ENCODE peak calls at places on chromosomes 16 and 17, in six cellular contexts. One of them, this sample, is unnamed. For H3K4me1, the result is how much of the 10 kb centered on the place peaks cover.

GRCh38 chr17:56982312-56982711 is 4.4 kb downstream of the SCPEP1 start:
- DNase-seq in A549: no peak
- DNase-seq in uterus: no peak
- DNase-seq in lung: no peak
- DNase-seq in heart right ventricle: no peak
- DNase-seq in NT2/D1: no peak
- DNase-seq in this sample: no peak

GRCh38 chr16:15782573-15783365 is 74.1 kb downstream of the MYH11 start:
- DNase-seq in A549: no peak
- DNase-seq in heart right ventricle: no peak
- DNase-seq in lung: no peak
- DNase-seq in NT2/D1: no peak
- DNase-seq in uterus: no peak
- DNase-seq in this sample: no peak

GRCh38 chr16:22787456-22788189 is 26.3 kb upstream of the HS3ST2 start:
- DNase-seq in NT2/D1: no peak
- DNase-seq in heart right ventricle: no peak
- DNase-seq in lung: no peak
- DNase-seq in uterus: no peak
- DNase-seq in A549: no peak
- DNase-seq in this sample: no peak

GRCh38 chr17:49022391-49022941 is 25.3 kb downstream of the IGF2BP1 start:
- DNase-seq in NT2/D1: peak
- DNase-seq in lung: no peak
- DNase-seq in uterus: no peak
- DNase-seq in A549: peak
- DNase-seq in heart right ventricle: no peak
- DNase-seq in this sample: peak

GRCh38 chr16:50036426-50036825 is 11.4 kb downstream of the CNEP1R1 start:
- DNase-seq in A549: no peak
- DNase-seq in NT2/D1: no peak
- DNase-seq in lung: no peak
- DNase-seq in heart right ventricle: no peak
- DNase-seq in uterus: no peak
- DNase-seq in this sample: no peak

GRCh38 chr16:3022208-3022696 is 1.5 kb downstream of the HCFC1R1 start:
- DNase-seq in heart right ventricle: peak
- DNase-seq in A549: peak
- DNase-seq in uterus: peak
- DNase-seq in lung: peak
- DNase-seq in NT2/D1: no peak
- DNase-seq in this sample: no peak

GRCh38 chr16:17382949-17383348 is 87.8 kb downstream of the XYLT1 start:
- DNase-seq in uterus: no peak
- DNase-seq in A549: no peak
- DNase-seq in heart right ventricle: no peak
- DNase-seq in NT2/D1: no peak
- DNase-seq in lung: no peak
- DNase-seq in this sample: no peak

GRCh38 chr16:3661922-3662321 is 7.4 kb downstream of the DNASE1 start:
- DNase-seq in A549: no peak
- DNase-seq in lung: no peak
- DNase-seq in uterus: no peak
- DNase-seq in heart right ventricle: no peak
- DNase-seq in NT2/D1: no peak
- DNase-seq in this sample: no peak

GRCh38 chr16:49754495-49755290 is 101.2 kb downstream of the ZNF423 start:
- DNase-seq in heart right ventricle: peak
- DNase-seq in A549: no peak
- DNase-seq in lung: no peak
- DNase-seq in NT2/D1: peak
- DNase-seq in uterus: no peak
- DNase-seq in this sample: no peak

GRCh38 chr17:74010903-74011302 is 192.6 kb upstream of the RPL38 start:
- DNase-seq in uterus: no peak
- DNase-seq in heart right ventricle: no peak
- DNase-seq in A549: no peak
- DNase-seq in NT2/D1: no peak
- DNase-seq in lung: no peak
- DNase-seq in this sample: no peak

GRCh38 chr16:63312343-63312742 is 1276.1 kb upstream of the CDH8 start:
- DNase-seq in heart right ventricle: no peak
- DNase-seq in A549: no peak
- DNase-seq in lung: no peak
- DNase-seq in uterus: no peak
- DNase-seq in NT2/D1: no peak
- DNase-seq in this sample: no peak

GRCh38 chr17:48795444-48796162 is 21.4 kb downstream of the TTLL6 start:
- DNase-seq in uterus: peak
- DNase-seq in NT2/D1: no peak
- DNase-seq in heart right ventricle: no peak
- DNase-seq in lung: no peak
- DNase-seq in A549: peak
- DNase-seq in this sample: no peak

GRCh38 chr16:53864819-53865491 is 161.0 kb downstream of the FTO start:
- DNase-seq in uterus: no peak
- DNase-seq in NT2/D1: no peak
- DNase-seq in heart right ventricle: no peak
- DNase-seq in lung: no peak
- DNase-seq in A549: peak
- DNase-seq in this sample: no peak

GRCh38 chr17:41518789-41519449 is at the start of gene KRT15:
- DNase-seq in A549: no peak
- DNase-seq in NT2/D1: no peak
- DNase-seq in lung: no peak
- DNase-seq in uterus: no peak
- DNase-seq in heart right ventricle: no peak
- DNase-seq in this sample: no peak

GRCh38 chr17:64496348-64496785 is 487 bp downstream of the POLG2 start:
- DNase-seq in A549: no peak
- DNase-seq in NT2/D1: no peak
- DNase-seq in lung: no peak
- DNase-seq in uterus: no peak
- DNase-seq in heart right ventricle: no peak
- DNase-seq in this sample: no peak

GRCh38 chr16:85553436-85554113 is 59.5 kb upstream of the GSE1 start:
- DNase-seq in A549: peak
- DNase-seq in NT2/D1: peak
- DNase-seq in uterus: peak
- DNase-seq in lung: peak
- DNase-seq in heart right ventricle: peak
- DNase-seq in this sample: no peak

GRCh38 chr17:57256708-57257112 is 387 bp downstream of the MSI2 start:
- DNase-seq in lung: peak
- DNase-seq in uterus: no peak
- DNase-seq in NT2/D1: no peak
- DNase-seq in A549: no peak
- DNase-seq in heart right ventricle: peak
- DNase-seq in this sample: no peak

GRCh38 chr17:10920511-10920910 is 82.6 kb upstream of the PIRT start:
- DNase-seq in heart right ventricle: no peak
- DNase-seq in NT2/D1: no peak
- DNase-seq in A549: no peak
- DNase-seq in uterus: no peak
- DNase-seq in lung: no peak
- DNase-seq in this sample: no peak

GRCh38 chr17:66689192-66689591 is 145.7 kb upstream of the CACNG5 start:
- DNase-seq in uterus: no peak
- DNase-seq in NT2/D1: no peak
- DNase-seq in A549: no peak
- DNase-seq in heart right ventricle: no peak
- DNase-seq in lung: no peak
- DNase-seq in this sample: no peak

GRCh38 chr17:81420769-81421462 is 25.7 kb downstream of the BAHCC1 start:
- DNase-seq in NT2/D1: no peak
- DNase-seq in lung: no peak
- DNase-seq in A549: no peak
- DNase-seq in uterus: peak
- DNase-seq in heart right ventricle: peak
- DNase-seq in this sample: no peak

GRCh38 chr17:1134634-1135324 is 45.0 kb downstream of the ABR start:
- DNase-seq in lung: no peak
- DNase-seq in NT2/D1: no peak
- DNase-seq in A549: no peak
- DNase-seq in uterus: no peak
- DNase-seq in heart right ventricle: peak
- DNase-seq in this sample: no peak

GRCh38 chr17:55622547-55622946 is 100.1 kb downstream of the TMEM100 start:
- DNase-seq in heart right ventricle: no peak
- DNase-seq in NT2/D1: no peak
- DNase-seq in lung: no peak
- DNase-seq in A549: no peak
- DNase-seq in uterus: no peak
- DNase-seq in this sample: no peak

GRCh38 chr16:4346205-4346781 is 4.8 kb downstream of the PAM16 start:
- DNase-seq in lung: no peak
- DNase-seq in NT2/D1: no peak
- DNase-seq in A549: no peak
- DNase-seq in uterus: no peak
- DNase-seq in heart right ventricle: no peak
- DNase-seq in this sample: no peak

GRCh38 chr17:1013729-1014090 is 16.8 kb downstream of the TIMM22 start:
- DNase-seq in A549: no peak
- DNase-seq in lung: no peak
- DNase-seq in uterus: no peak
- DNase-seq in heart right ventricle: no peak
- DNase-seq in NT2/D1: no peak
- DNase-seq in this sample: no peak

GRCh38 chr16:68287276-68288251 is 23.2 kb downstream of the SLC7A6OS start:
- DNase-seq in heart right ventricle: peak
- DNase-seq in NT2/D1: no peak
- DNase-seq in lung: peak
- DNase-seq in uterus: peak
- DNase-seq in A549: no peak
- DNase-seq in this sample: no peak
- H3K4me1 ChIP-seq in heart right ventricle: half or more
- H3K4me1 ChIP-seq in NT2/D1: under half
- H3K4me1 ChIP-seq in lung: under half
- H3K4me1 ChIP-seq in uterus: under half
- H3K4me1 ChIP-seq in A549: under half
- H3K4me1 ChIP-seq in this sample: under half

GRCh38 chr17:79811036-79811887 is 14.4 kb upstream of the CBX8 start:
- DNase-seq in uterus: no peak
- DNase-seq in A549: peak
- DNase-seq in heart right ventricle: no peak
- DNase-seq in lung: no peak
- DNase-seq in NT2/D1: no peak
- DNase-seq in this sample: no peak
- H3K4me3 ChIP-seq in uterus: no peak
- H3K4me3 ChIP-seq in A549: peak
- H3K4me3 ChIP-seq in heart right ventricle: peak
- H3K4me3 ChIP-seq in lung: no peak
- H3K4me3 ChIP-seq in NT2/D1: peak
- H3K4me3 ChIP-seq in this sample: no peak

GRCh38 chr16:67449328-67449727 is 18.4 kb downstream of the HSD11B2 start:
- DNase-seq in NT2/D1: no peak
- DNase-seq in lung: peak
- DNase-seq in uterus: no peak
- DNase-seq in heart right ventricle: peak
- DNase-seq in A549: no peak
- DNase-seq in this sample: no peak
- H3K4me1 ChIP-seq in NT2/D1: under half
- H3K4me1 ChIP-seq in lung: under half
- H3K4me1 ChIP-seq in uterus: under half
- H3K4me1 ChIP-seq in heart right ventricle: half or more
- H3K4me1 ChIP-seq in A549: under half
- H3K4me1 ChIP-seq in this sample: under half

GRCh38 chr17:39665642-39666221 is 583 bp downstream of the TCAP start:
- DNase-seq in lung: no peak
- DNase-seq in NT2/D1: no peak
- DNase-seq in heart right ventricle: no peak
- DNase-seq in A549: peak
- DNase-seq in uterus: no peak
- DNase-seq in this sample: no peak
- H3K4me3 ChIP-seq in lung: no peak
- H3K4me3 ChIP-seq in NT2/D1: no peak
- H3K4me3 ChIP-seq in heart right ventricle: peak
- H3K4me3 ChIP-seq in A549: no peak
- H3K4me3 ChIP-seq in uterus: no peak
- H3K4me3 ChIP-seq in this sample: no peak

GRCh38 chr17:40110457-40110856 is 10.1 kb upstream of the NR1D1 start:
- DNase-seq in A549: no peak
- DNase-seq in lung: no peak
- DNase-seq in uterus: peak
- DNase-seq in heart right ventricle: peak
- DNase-seq in NT2/D1: no peak
- DNase-seq in this sample: no peak

GRCh38 chr17:40111221-40112128 is 10.3 kb upstream of the MSL1 start:
- DNase-seq in heart right ventricle: peak
- DNase-seq in A549: peak
- DNase-seq in NT2/D1: no peak
- DNase-seq in lung: peak
- DNase-seq in uterus: peak
- DNase-seq in this sample: no peak

GRCh38 chr17:40107266-40107980 is 7.0 kb upstream of the NR1D1 start:
- DNase-seq in NT2/D1: no peak
- DNase-seq in heart right ventricle: peak
- DNase-seq in lung: no peak
- DNase-seq in uterus: peak
- DNase-seq in A549: no peak
- DNase-seq in this sample: no peak

GRCh38 chr17:40110026-40110425 is 9.6 kb upstream of the NR1D1 start:
- DNase-seq in uterus: no peak
- DNase-seq in NT2/D1: no peak
- DNase-seq in lung: no peak
- DNase-seq in heart right ventricle: peak
- DNase-seq in A549: no peak
- DNase-seq in this sample: no peak

DNA sequence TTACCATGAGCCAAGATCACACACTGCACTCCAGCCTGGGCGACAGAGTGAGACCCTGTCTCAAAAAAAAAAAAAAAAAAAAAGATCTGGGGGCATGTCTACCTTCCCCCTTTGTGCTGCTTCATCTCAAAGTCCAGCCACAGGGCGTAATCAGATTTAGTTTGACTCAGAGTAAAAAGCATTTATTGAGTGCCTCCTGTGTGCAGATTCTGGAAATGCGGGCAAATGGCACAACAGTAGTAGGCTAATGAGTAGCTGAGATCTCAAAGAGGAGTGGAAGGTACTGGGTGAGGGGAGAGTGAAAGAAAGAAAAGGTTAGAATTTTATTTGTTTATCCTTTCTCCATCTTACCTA is 9.1 kb upstream of the NR1D1 start:
- DNase-seq in uterus: no peak
- DNase-seq in lung: no peak
- DNase-seq in heart right ventricle: no peak
- DNase-seq in A549: no peak
- DNase-seq in NT2/D1: no peak
- DNase-seq in this sample: no peak
- H3K4me1 ChIP-seq in uterus: under half
- H3K4me1 ChIP-seq in lung: under half
- H3K4me1 ChIP-seq in heart right ventricle: half or more
- H3K4me1 ChIP-seq in A549: half or more
- H3K4me1 ChIP-seq in NT2/D1: under half
- H3K4me1 ChIP-seq in this sample: under half

This sample was measured in iPS DF 6.9.